ENCODE peak calls at places on chromosomes 6 and 20, in nine cellular contexts. G, X, V, D, B, I, W, L and Y are unnamed samples.

GRCh38 chr6:84916704-84917103 is 152.3 kb upstream of the TBX18 start:
- DNase-seq in L (no peak), W (no peak), D (no peak), X (no peak), G (no peak), B (no peak), V (no peak), I (no peak), Y (no peak)

GRCh38 chr6:1665214-1665613 is 55.5 kb downstream of the FOXC1 start:
- DNase-seq in G (no peak), W (no peak), I (no peak), X (no peak), V (no peak), L (no peak), B (no peak), D (no peak), Y (no peak)

GRCh38 chr20:41697861-41698559 is 79.8 kb upstream of the CHD6 start:
- DNase-seq in V (peak), B (no peak), D (peak), L (peak), W (peak), X (peak), G (peak), I (peak), Y (peak)

GRCh38 chr6:75759207-75759606 is 10.2 kb downstream of the MYO6 start:
- DNase-seq in W (no peak), V (no peak), B (no peak), I (no peak), X (peak), L (peak), G (no peak), D (no peak), Y (no peak)

GRCh38 chr6:14240411-14241166 is 123.0 kb downstream of the CD83 start:
- DNase-seq in W (no peak), X (no peak), B (no peak), G (no peak), L (no peak), V (no peak), I (no peak), D (no peak), Y (no peak)

GRCh38 chr20:61436268-61436667 is 184.2 kb downstream of the CDH4 start:
- DNase-seq in X (peak), I (no peak), L (peak), V (no peak), D (peak), W (peak), G (no peak), B (no peak), Y (no peak)

GRCh38 chr20:50584687-50585086 is 74.5 kb downstream of the PTPN1 start:
- DNase-seq in G (no peak), D (no peak), L (no peak), V (no peak), W (no peak), X (peak), I (no peak), B (no peak), Y (no peak)

GRCh38 chr6:43622541-43622940 is 6.5 kb downstream of the GTPBP2 start:
- DNase-seq in W (no peak), D (no peak), V (no peak), X (no peak), L (no peak), B (no peak), G (no peak), I (no peak), Y (no peak)

GRCh38 chr6:131212928-131213327 is 77.7 kb downstream of the AKAP7 start:
- DNase-seq in G (no peak), V (no peak), I (no peak), D (peak), L (no peak), B (no peak), X (no peak), W (no peak), Y (no peak)

GRCh38 chr6:34806738-34807453 is 15.0 kb downstream of the BLTP3A start:
- DNase-seq in L (peak), V (no peak), W (peak), X (peak), I (no peak), G (peak), B (no peak), D (no peak), Y (no peak)

GRCh38 chr6:111642463-111643158 is 36.9 kb upstream of the TRAF3IP2 start:
- DNase-seq in V (peak), X (peak), W (peak), B (no peak), G (peak), I (peak), L (peak), D (peak), Y (peak)

GRCh38 chr6:148590881-148591280 is 155.9 kb upstream of the UST start:
- DNase-seq in B (no peak), W (no peak), V (no peak), G (no peak), I (no peak), D (no peak), X (peak), L (peak), Y (no peak)

GRCh38 chr6:20755631-20756030 is 221.4 kb downstream of the CDKAL1 start:
- DNase-seq in D (peak), X (no peak), L (peak), W (peak), G (peak), V (no peak), B (no peak), I (no peak), Y (no peak)

GRCh38 chr20:12383770-12384304 is 466.1 kb downstream of the BTBD3 start:
- DNase-seq in B (no peak), V (no peak), W (peak), I (no peak), D (peak), G (peak), L (peak), X (peak), Y (no peak)